ENCODE peak calls at places on chromosomes 16 and 17, in six cellular contexts. One of them, this sample, is unnamed.

GRCh38 chr17:17387461-17388362 is 84.5 kb downstream of the NT5M start:
- DNase-seq in AG04449: no peak
- DNase-seq in heart left ventricle: no peak
- DNase-seq in NCI-H460: no peak
- DNase-seq in activated CD4-positive, alpha-beta T cell treated with anti-CD3 and anti-CD28 coated beads, Interleukin-2, amount 10 ng/mL, durations not matched to agents 7 days and 5 days: no peak
- DNase-seq in C1 segment of cervical spinal cord: no peak
- DNase-seq in this sample: no peak

GRCh38 chr17:78903101-78903779 is at the start of gene CEP295NL:
- DNase-seq in AG04449: no peak
- DNase-seq in heart left ventricle: no peak
- DNase-seq in NCI-H460: no peak
- DNase-seq in activated CD4-positive, alpha-beta T cell treated with anti-CD3 and anti-CD28 coated beads, Interleukin-2, amount 10 ng/mL, durations not matched to agents 7 days and 5 days: no peak
- DNase-seq in C1 segment of cervical spinal cord: no peak
- DNase-seq in this sample: no peak

GRCh38 chr16:68347605-68348004 is 36.8 kb downstream of the PRMT7 start:
- DNase-seq in AG04449: no peak
- DNase-seq in heart left ventricle: no peak
- DNase-seq in NCI-H460: no peak
- DNase-seq in activated CD4-positive, alpha-beta T cell treated with anti-CD3 and anti-CD28 coated beads, Interleukin-2, amount 10 ng/mL, durations not matched to agents 7 days and 5 days: no peak
- DNase-seq in C1 segment of cervical spinal cord: no peak
- DNase-seq in this sample: no peak

GRCh38 chr17:28468781-28469180 is 4.7 kb upstream of the SLC13A2 start:
- DNase-seq in AG04449: no peak
- DNase-seq in heart left ventricle: no peak
- DNase-seq in NCI-H460: no peak
- DNase-seq in activated CD4-positive, alpha-beta T cell treated with anti-CD3 and anti-CD28 coated beads, Interleukin-2, amount 10 ng/mL, durations not matched to agents 7 days and 5 days: no peak
- DNase-seq in C1 segment of cervical spinal cord: no peak
- DNase-seq in this sample: no peak

GRCh38 chr16:11857161-11857560 is 5.8 kb upstream of the RSL1D1 start:
- DNase-seq in AG04449: no peak
- DNase-seq in heart left ventricle: no peak
- DNase-seq in NCI-H460: no peak
- DNase-seq in activated CD4-positive, alpha-beta T cell treated with anti-CD3 and anti-CD28 coated beads, Interleukin-2, amount 10 ng/mL, durations not matched to agents 7 days and 5 days: no peak
- DNase-seq in C1 segment of cervical spinal cord: no peak
- DNase-seq in this sample: no peak

GRCh38 chr16:85965125-85965524 is 66.2 kb downstream of the IRF8 start:
- DNase-seq in AG04449: no peak
- DNase-seq in heart left ventricle: no peak
- DNase-seq in NCI-H460: no peak
- DNase-seq in activated CD4-positive, alpha-beta T cell treated with anti-CD3 and anti-CD28 coated beads, Interleukin-2, amount 10 ng/mL, durations not matched to agents 7 days and 5 days: no peak
- DNase-seq in C1 segment of cervical spinal cord: no peak
- DNase-seq in this sample: no peak

GRCh38 chr17:39979865-39980401 is 674 bp upstream of the PSMD3 start:
- DNase-seq in AG04449: no peak
- DNase-seq in heart left ventricle: no peak
- DNase-seq in NCI-H460: no peak
- DNase-seq in activated CD4-positive, alpha-beta T cell treated with anti-CD3 and anti-CD28 coated beads, Interleukin-2, amount 10 ng/mL, durations not matched to agents 7 days and 5 days: peak; percentile 13
- DNase-seq in C1 segment of cervical spinal cord: no peak
- DNase-seq in this sample: no peak

GRCh38 chr16:55003916-55004315 is 73.3 kb downstream of the IRX5 start:
- DNase-seq in AG04449: no peak
- DNase-seq in heart left ventricle: no peak
- DNase-seq in NCI-H460: no peak
- DNase-seq in activated CD4-positive, alpha-beta T cell treated with anti-CD3 and anti-CD28 coated beads, Interleukin-2, amount 10 ng/mL, durations not matched to agents 7 days and 5 days: no peak
- DNase-seq in C1 segment of cervical spinal cord: no peak
- DNase-seq in this sample: no peak

GRCh38 chr17:68910256-68910705 is 44.9 kb downstream of the ABCA8 start:
- DNase-seq in AG04449: no peak
- DNase-seq in heart left ventricle: no peak
- DNase-seq in NCI-H460: no peak
- DNase-seq in activated CD4-positive, alpha-beta T cell treated with anti-CD3 and anti-CD28 coated beads, Interleukin-2, amount 10 ng/mL, durations not matched to agents 7 days and 5 days: no peak
- DNase-seq in C1 segment of cervical spinal cord: no peak
- DNase-seq in this sample: peak; percentile 10

GRCh38 chr17:73628642-73629552 is 15.3 kb downstream of the SDK2 start:
- DNase-seq in AG04449: no peak
- DNase-seq in heart left ventricle: no peak
- DNase-seq in NCI-H460: no peak
- DNase-seq in activated CD4-positive, alpha-beta T cell treated with anti-CD3 and anti-CD28 coated beads, Interleukin-2, amount 10 ng/mL, durations not matched to agents 7 days and 5 days: no peak
- DNase-seq in C1 segment of cervical spinal cord: no peak
- DNase-seq in this sample: no peak

GRCh38 chr17:75864448-75864871 is 9.3 kb upstream of the WBP2 start:
- DNase-seq in AG04449: no peak
- DNase-seq in heart left ventricle: peak; percentile 83
- DNase-seq in NCI-H460: no peak
- DNase-seq in activated CD4-positive, alpha-beta T cell treated with anti-CD3 and anti-CD28 coated beads, Interleukin-2, amount 10 ng/mL, durations not matched to agents 7 days and 5 days: peak; percentile 73
- DNase-seq in C1 segment of cervical spinal cord: no peak
- DNase-seq in this sample: peak; percentile 69